ENCODE peak calls at places on chromosomes 2 and 18, in four cellular contexts. F, B, C and X are unnamed samples. For H3K36me3, the result is how much of the 10 kb centered on the place peaks cover.

GRCh38 chr2:149899390-149899789 is 311.8 kb upstream of the MMADHC start:
- DNase-seq in F (no peak), B (no peak), C (no peak), X (no peak)

GRCh38 chr2:237496428-237496827 is 9.4 kb downstream of the MLPH start:
- DNase-seq in F (no peak), B (no peak), C (no peak), X (no peak)

GRCh38 chr2:146927080-146927714 is 917.6 kb upstream of the ACVR2A start:
- DNase-seq in F (peak), B (peak), C (no peak), X (peak)

GRCh38 chr18:57767259-57768050 is 35.7 kb downstream of the ATP8B1 start:
- DNase-seq in F (no peak), B (peak), C (no peak), X (no peak)

GRCh38 chr2:171798156-171798815 is 95.8 kb downstream of the SLC25A12 start:
- DNase-seq in F (no peak), B (peak), C (no peak), X (no peak)

GRCh38 chr2:55482186-55482945 is 37.2 kb upstream of the CFAP36 start:
- DNase-seq in F (no peak), B (peak), C (no peak), X (no peak)

GRCh38 chr18:59502222-59502898 is 143.3 kb upstream of the LMAN1 start:
- DNase-seq in F (no peak), B (peak), C (no peak), X (peak)

GRCh38 chr2:33603416-33603815 is 4.3 kb upstream of the FAM98A start:
- DNase-seq in F (no peak), B (no peak), C (no peak), X (no peak)

GRCh38 chr2:147945660-147946059 is 74.9 kb downstream of the ORC4 start:
- DNase-seq in F (no peak), B (peak), C (no peak), X (no peak)

GRCh38 chr2:174035981-174036742 is 71.0 kb upstream of the SP3 start:
- DNase-seq in F (peak), B (peak), C (peak), X (no peak)

GRCh38 chr2:63000801-63001200 is 49.8 kb upstream of the OTX1 start:
- DNase-seq in F (no peak), B (peak), C (no peak), X (no peak)

GRCh38 chr2:32900246-32901000 is 46.3 kb upstream of the LTBP1 start:
- DNase-seq in F (no peak), B (no peak), C (no peak), X (no peak)

GRCh38 chr2:7280790-7281189 is 363.6 kb downstream of the RNF144A start:
- DNase-seq in F (no peak), B (no peak), C (no peak), X (no peak)

GRCh38 chr2:48419884-48420511 is 110.0 kb upstream of the STON1 start:
- DNase-seq in F (no peak), B (peak), C (no peak), X (no peak)

GRCh38 chr2:160221391-160222276 is 21.6 kb upstream of the ITGB6 start:
- DNase-seq in F (no peak), B (peak), C (no peak), X (peak)

GRCh38 chr2:201643216-201643651 is at the start of gene TMEM237:
- DNase-seq in F (no peak), B (peak), C (no peak), X (peak)

GRCh38 chr2:234629596-234629995 is 132.7 kb upstream of the ARL4C start:
- DNase-seq in F (no peak), B (no peak), C (no peak), X (no peak)

GRCh38 chr18:7084080-7084765 is 33.4 kb downstream of the LAMA1 start:
- DNase-seq in F (no peak), B (peak), C (no peak), X (no peak)

GRCh38 chr2:36459725-36460137 is 104.2 kb downstream of the CRIM1 start:
- DNase-seq in F (no peak), B (peak), C (no peak), X (peak)

GRCh38 chr18:43422483-43422882 is 145.2 kb upstream of the SYT4 start:
- DNase-seq in F (no peak), B (peak), C (no peak), X (no peak)

GRCh38 chr2:222304737-222305509 is 6.1 kb upstream of the PAX3 start:
- DNase-seq in F (no peak), B (no peak), C (no peak), X (no peak)

GRCh38 chr2:240433973-240434727 is 1.3 kb upstream of the GPC1 start:
- DNase-seq in F (peak), B (peak), C (peak), X (peak)

GRCh38 chr2:210493528-210493927 is 17.0 kb upstream of the LANCL1 start:
- DNase-seq in F (no peak), B (no peak), C (no peak), X (no peak)

GRCh38 chr2:9247786-9248185 is 41.2 kb downstream of the ASAP2 start:
- DNase-seq in F (peak), B (no peak), C (no peak), X (no peak)

GRCh38 chr2:227320305-227321094 is 4.6 kb upstream of the MFF start:
- DNase-seq in F (no peak), B (no peak), C (no peak), X (no peak)

GRCh38 chr18:48790226-48790863 is 160.4 kb downstream of the SMAD7 start:
- DNase-seq in F (peak), B (no peak), C (peak), X (peak)

GRCh38 chr18:59921384-59921891 is 21.6 kb downstream of the PMAIP1 start:
- DNase-seq in F (no peak), B (no peak), C (no peak), X (no peak)

GRCh38 chr2:74655579-74655978 is 1.5 kb downstream of the SEMA4F start:
- DNase-seq in F (no peak), B (no peak), C (no peak), X (no peak)

GRCh38 chr2:59932341-59932740 is 621.1 kb downstream of the BCL11A start:
- DNase-seq in F (no peak), B (no peak), C (no peak), X (no peak)

GRCh38 chr2:137865954-137866540 is 98.2 kb upstream of the HNMT start:
- DNase-seq in F (peak), B (peak), C (no peak), X (peak)

GRCh38 chr18:38077219-38077618 is 511.6 kb upstream of the CELF4 start:
- DNase-seq in F (no peak), B (no peak), C (no peak), X (no peak)

GRCh38 chr18:30280861-30281470 is 761.6 kb downstream of the DSC3 start:
- DNase-seq in F (no peak), B (peak), C (no peak), X (no peak)

GRCh38 chr2:38113999-38114708 is 38.2 kb upstream of the CYP1B1 start:
- DNase-seq in F (no peak), B (peak), C (no peak), X (no peak)

DNA sequence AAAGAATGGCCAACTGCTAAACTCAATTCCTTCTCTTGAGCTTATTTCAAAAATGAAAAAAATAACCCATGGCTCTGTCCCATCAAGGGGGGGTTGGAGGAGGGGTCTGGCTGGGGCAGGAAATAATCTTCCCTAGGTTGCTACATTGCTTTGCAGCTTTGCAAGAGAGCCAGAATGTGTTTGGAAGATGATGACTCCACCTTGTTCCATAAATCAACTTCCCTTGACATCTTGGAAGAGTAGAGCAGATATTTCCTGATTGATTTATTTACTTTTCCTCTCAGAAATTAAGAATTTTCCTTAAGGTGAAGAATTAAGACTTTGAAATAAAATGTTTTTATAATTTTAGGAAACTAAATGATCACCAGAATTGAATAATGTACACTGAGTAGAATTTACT is 41.3 kb downstream of the ESCO1 start:
- DNase-seq in F (no peak), B (no peak), C (no peak), X (no peak)
- H3K36me3 ChIP-seq in F (under half), B (under half), C (under half), X (under half)

DNA sequence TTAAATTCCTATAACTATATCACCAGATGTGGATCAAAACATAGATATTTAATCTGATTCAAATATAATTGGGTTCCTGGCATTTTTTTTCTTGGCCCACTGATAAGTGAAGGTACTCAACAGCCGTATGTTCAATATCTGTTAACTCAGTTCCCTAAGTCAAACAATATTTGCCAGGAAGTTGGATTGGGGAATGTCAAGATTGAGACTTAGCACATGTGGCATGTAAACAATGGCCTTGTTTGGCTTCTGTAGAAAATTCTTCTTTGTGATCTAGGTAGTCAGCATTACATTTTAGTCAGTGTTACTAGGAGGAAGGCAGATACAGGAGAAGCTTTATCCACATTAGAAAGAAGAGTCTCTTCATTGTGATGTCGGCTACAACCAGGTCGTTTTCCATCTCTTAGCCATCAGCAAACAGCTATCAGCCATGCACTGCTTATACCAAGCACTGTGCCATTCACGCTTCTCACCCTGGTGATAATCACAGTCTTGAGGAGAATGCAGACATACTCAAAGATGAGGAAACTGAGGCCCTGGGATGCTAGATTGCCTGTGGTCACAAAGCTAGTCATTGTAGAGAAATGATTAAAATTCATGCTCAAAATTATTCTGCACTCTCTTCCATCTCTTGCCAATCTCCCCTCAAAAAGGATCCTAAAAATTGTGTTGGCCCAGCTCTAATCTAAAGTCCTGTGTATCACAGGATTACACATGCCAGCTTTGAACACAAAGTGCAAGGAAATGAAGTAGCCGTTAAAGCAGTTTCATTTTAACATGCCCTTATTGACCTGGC is 3.1 kb downstream of the GALNT5 start:
- DNase-seq in F (no peak), B (no peak), C (no peak), X (no peak)
- H3K4me3 ChIP-seq in F (no peak), B (peak), C (peak), X (no peak)

DNA sequence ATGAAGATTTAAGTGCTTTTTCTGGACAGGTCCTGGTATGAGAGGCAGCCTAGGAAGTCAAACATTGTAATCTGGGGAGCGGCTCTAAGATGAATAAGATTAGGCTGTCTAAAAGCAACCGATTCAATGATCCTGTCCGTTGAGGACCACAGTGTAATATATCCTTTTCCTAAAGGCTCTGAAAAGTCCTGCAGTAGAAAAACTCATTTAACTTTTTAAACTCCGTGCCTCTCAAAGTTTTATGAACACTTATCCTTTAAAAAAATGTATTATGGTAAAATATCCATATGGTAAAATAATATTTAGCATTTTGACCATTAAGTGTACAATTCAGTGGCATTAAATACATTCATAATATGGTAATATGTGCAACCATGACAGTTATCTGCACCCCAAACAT is 39.8 kb downstream of the ATOH8 start:
- DNase-seq in F (no peak), B (no peak), C (no peak), X (no peak)
- H3K36me3 ChIP-seq in F (under half), B (under half), C (under half), X (under half)

DNA sequence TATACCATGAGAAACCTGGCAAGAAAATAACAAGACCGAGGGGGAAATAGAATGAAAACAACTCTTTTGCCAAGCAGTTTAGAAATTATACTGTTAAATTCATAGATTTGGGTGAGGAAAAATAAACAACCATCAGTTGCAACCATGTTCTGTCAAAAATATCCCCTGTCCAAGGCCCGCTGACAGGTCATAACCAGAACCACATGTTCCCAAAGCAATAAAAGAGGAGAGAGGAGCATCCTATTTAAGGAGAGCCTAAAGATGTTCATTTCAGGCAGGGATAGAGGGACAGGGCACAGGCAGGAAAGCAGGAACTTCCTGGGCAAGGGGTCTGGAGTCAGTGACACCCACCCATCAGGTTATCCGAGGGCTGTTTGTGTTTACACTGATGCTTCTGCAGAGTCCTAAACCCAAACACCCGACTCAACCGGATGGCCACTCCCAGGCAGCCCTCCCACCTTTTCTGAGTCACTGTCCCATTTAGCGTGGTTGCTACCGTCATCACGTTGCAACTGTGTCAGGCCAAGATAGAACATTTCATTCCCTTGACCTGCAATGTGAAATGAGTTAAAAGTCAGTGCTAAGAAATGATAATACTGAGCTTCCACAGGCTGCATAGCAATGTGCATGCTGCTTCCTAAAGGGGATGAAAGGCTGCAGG is 468.3 kb upstream of the RAB12 start:
- DNase-seq in F (no peak), B (peak), C (no peak), X (no peak)
- H3K4me3 ChIP-seq in F (no peak), B (no peak), C (no peak), X (no peak)